ENCODE peak calls at places on chromosome 10, in six cellular contexts. One of them, this sample, is unnamed. For H3K36me3, the result is how much of the 10 kb centered on the place peaks cover.

GRCh38 chr10:128950159-128950956 is 516.7 kb upstream of the MGMT start:
- DNase-seq in CD8-positive, alpha-beta T cell: no peak
- DNase-seq in CD8-positive, alpha-beta memory T cell: no peak
- DNase-seq in iPS DF 6.9: no peak
- DNase-seq in uterus: no peak
- DNase-seq in trophoblast cell: no peak
- DNase-seq in this sample: no peak

GRCh38 chr10:31808258-31809218 is 120.1 kb downstream of the ARHGAP12 start:
- DNase-seq in CD8-positive, alpha-beta T cell: no peak
- DNase-seq in CD8-positive, alpha-beta memory T cell: peak
- DNase-seq in iPS DF 6.9: peak
- DNase-seq in uterus: peak
- DNase-seq in trophoblast cell: no peak
- DNase-seq in this sample: peak

GRCh38 chr10:23079700-23080099 is 15.7 kb upstream of the MSRB2 start:
- DNase-seq in CD8-positive, alpha-beta T cell: no peak
- DNase-seq in CD8-positive, alpha-beta memory T cell: no peak
- DNase-seq in iPS DF 6.9: no peak
- DNase-seq in uterus: no peak
- DNase-seq in trophoblast cell: no peak
- DNase-seq in this sample: no peak

GRCh38 chr10:35614312-35614711 is 9.2 kb downstream of the GJD4 start:
- DNase-seq in CD8-positive, alpha-beta T cell: no peak
- DNase-seq in CD8-positive, alpha-beta memory T cell: no peak
- DNase-seq in iPS DF 6.9: no peak
- DNase-seq in uterus: no peak
- DNase-seq in trophoblast cell: no peak
- DNase-seq in this sample: no peak

GRCh38 chr10:110530131-110530831 is 32.6 kb downstream of the DUSP5 start:
- DNase-seq in CD8-positive, alpha-beta T cell: peak
- DNase-seq in CD8-positive, alpha-beta memory T cell: no peak
- DNase-seq in iPS DF 6.9: no peak
- DNase-seq in uterus: peak
- DNase-seq in trophoblast cell: peak
- DNase-seq in this sample: no peak

GRCh38 chr10:119104653-119105024 is 726 bp downstream of the DENND10 start:
- DNase-seq in CD8-positive, alpha-beta T cell: peak
- DNase-seq in CD8-positive, alpha-beta memory T cell: no peak
- DNase-seq in iPS DF 6.9: no peak
- DNase-seq in uterus: peak
- DNase-seq in trophoblast cell: no peak
- DNase-seq in this sample: no peak

GRCh38 chr10:109647627-109648026 is 275.7 kb downstream of the XPNPEP1 start:
- DNase-seq in CD8-positive, alpha-beta T cell: no peak
- DNase-seq in CD8-positive, alpha-beta memory T cell: no peak
- DNase-seq in iPS DF 6.9: no peak
- DNase-seq in uterus: no peak
- DNase-seq in trophoblast cell: no peak
- DNase-seq in this sample: no peak

GRCh38 chr10:110414563-110415309 is 83.0 kb upstream of the DUSP5 start:
- DNase-seq in CD8-positive, alpha-beta T cell: peak
- DNase-seq in CD8-positive, alpha-beta memory T cell: peak
- DNase-seq in iPS DF 6.9: no peak
- DNase-seq in uterus: no peak
- DNase-seq in trophoblast cell: peak
- DNase-seq in this sample: peak

GRCh38 chr10:96319754-96320514 is 15.7 kb downstream of the DNTT start:
- DNase-seq in CD8-positive, alpha-beta T cell: no peak
- DNase-seq in CD8-positive, alpha-beta memory T cell: no peak
- DNase-seq in iPS DF 6.9: no peak
- DNase-seq in uterus: no peak
- DNase-seq in trophoblast cell: no peak
- DNase-seq in this sample: no peak

GRCh38 chr10:84225424-84226173 is at the start of gene LRIT2:
- DNase-seq in CD8-positive, alpha-beta T cell: no peak
- DNase-seq in CD8-positive, alpha-beta memory T cell: no peak
- DNase-seq in iPS DF 6.9: no peak
- DNase-seq in uterus: no peak
- DNase-seq in trophoblast cell: no peak
- DNase-seq in this sample: no peak

GRCh38 chr10:99443483-99443882 is 13.1 kb upstream of the GOT1 start:
- DNase-seq in CD8-positive, alpha-beta T cell: no peak
- DNase-seq in CD8-positive, alpha-beta memory T cell: no peak
- DNase-seq in iPS DF 6.9: no peak
- DNase-seq in uterus: no peak
- DNase-seq in trophoblast cell: peak
- DNase-seq in this sample: no peak

GRCh38 chr10:95815701-95816100 is 59.7 kb downstream of the ENTPD1 start:
- DNase-seq in CD8-positive, alpha-beta T cell: no peak
- DNase-seq in CD8-positive, alpha-beta memory T cell: no peak
- DNase-seq in iPS DF 6.9: no peak
- DNase-seq in uterus: no peak
- DNase-seq in trophoblast cell: no peak
- DNase-seq in this sample: no peak

GRCh38 chr10:7408003-7408493 is 2.8 kb downstream of the SFMBT2 start:
- DNase-seq in CD8-positive, alpha-beta T cell: peak
- DNase-seq in CD8-positive, alpha-beta memory T cell: peak
- DNase-seq in iPS DF 6.9: no peak
- DNase-seq in uterus: peak
- DNase-seq in trophoblast cell: no peak
- DNase-seq in this sample: peak

GRCh38 chr10:73865459-73866442 is 8.6 kb downstream of the CAMK2G start:
- DNase-seq in CD8-positive, alpha-beta T cell: peak
- DNase-seq in CD8-positive, alpha-beta memory T cell: peak
- DNase-seq in iPS DF 6.9: no peak
- DNase-seq in uterus: no peak
- DNase-seq in trophoblast cell: no peak
- DNase-seq in this sample: peak

GRCh38 chr10:86256690-86257315 is 109.8 kb downstream of the GRID1 start:
- DNase-seq in CD8-positive, alpha-beta T cell: peak
- DNase-seq in CD8-positive, alpha-beta memory T cell: no peak
- DNase-seq in iPS DF 6.9: no peak
- DNase-seq in uterus: no peak
- DNase-seq in trophoblast cell: no peak
- DNase-seq in this sample: no peak

GRCh38 chr10:91907914-91908357 is 1.4 kb downstream of the FGFBP3 start:
- DNase-seq in CD8-positive, alpha-beta T cell: no peak
- DNase-seq in CD8-positive, alpha-beta memory T cell: no peak
- DNase-seq in iPS DF 6.9: no peak
- DNase-seq in uterus: no peak
- DNase-seq in trophoblast cell: no peak
- DNase-seq in this sample: no peak

GRCh38 chr10:100248820-100249219 is 18.6 kb downstream of the CWF19L1 start:
- DNase-seq in CD8-positive, alpha-beta T cell: no peak
- DNase-seq in CD8-positive, alpha-beta memory T cell: no peak
- DNase-seq in iPS DF 6.9: no peak
- DNase-seq in uterus: no peak
- DNase-seq in trophoblast cell: no peak
- DNase-seq in this sample: no peak

GRCh38 chr10:103659674-103660363 is 166.3 kb downstream of the NEURL1 start:
- DNase-seq in CD8-positive, alpha-beta T cell: peak
- DNase-seq in CD8-positive, alpha-beta memory T cell: peak
- DNase-seq in iPS DF 6.9: no peak
- DNase-seq in uterus: peak
- DNase-seq in trophoblast cell: no peak
- DNase-seq in this sample: peak

GRCh38 chr10:59336632-59337031 is 25.7 kb downstream of the FAM13C start:
- DNase-seq in CD8-positive, alpha-beta T cell: no peak
- DNase-seq in CD8-positive, alpha-beta memory T cell: no peak
- DNase-seq in iPS DF 6.9: no peak
- DNase-seq in uterus: no peak
- DNase-seq in trophoblast cell: no peak
- DNase-seq in this sample: no peak

GRCh38 chr10:5584895-5585516 is 60.2 kb downstream of the CALML3 start:
- DNase-seq in CD8-positive, alpha-beta T cell: no peak
- DNase-seq in CD8-positive, alpha-beta memory T cell: no peak
- DNase-seq in iPS DF 6.9: no peak
- DNase-seq in uterus: no peak
- DNase-seq in trophoblast cell: peak
- DNase-seq in this sample: no peak

GRCh38 chr10:123584419-123584775 is 81.8 kb upstream of the GPR26 start:
- DNase-seq in CD8-positive, alpha-beta T cell: no peak
- DNase-seq in CD8-positive, alpha-beta memory T cell: no peak
- DNase-seq in iPS DF 6.9: no peak
- DNase-seq in uterus: no peak
- DNase-seq in trophoblast cell: no peak
- DNase-seq in this sample: no peak

GRCh38 chr10:63539994-63540393 is 18.8 kb downstream of the REEP3 start:
- DNase-seq in CD8-positive, alpha-beta T cell: no peak
- DNase-seq in CD8-positive, alpha-beta memory T cell: no peak
- DNase-seq in iPS DF 6.9: no peak
- DNase-seq in uterus: no peak
- DNase-seq in trophoblast cell: no peak
- DNase-seq in this sample: no peak

GRCh38 chr10:27223964-27224363 is 16.6 kb downstream of the ACBD5 start:
- DNase-seq in CD8-positive, alpha-beta T cell: peak
- DNase-seq in CD8-positive, alpha-beta memory T cell: peak
- DNase-seq in iPS DF 6.9: no peak
- DNase-seq in uterus: no peak
- DNase-seq in trophoblast cell: peak
- DNase-seq in this sample: peak

DNA sequence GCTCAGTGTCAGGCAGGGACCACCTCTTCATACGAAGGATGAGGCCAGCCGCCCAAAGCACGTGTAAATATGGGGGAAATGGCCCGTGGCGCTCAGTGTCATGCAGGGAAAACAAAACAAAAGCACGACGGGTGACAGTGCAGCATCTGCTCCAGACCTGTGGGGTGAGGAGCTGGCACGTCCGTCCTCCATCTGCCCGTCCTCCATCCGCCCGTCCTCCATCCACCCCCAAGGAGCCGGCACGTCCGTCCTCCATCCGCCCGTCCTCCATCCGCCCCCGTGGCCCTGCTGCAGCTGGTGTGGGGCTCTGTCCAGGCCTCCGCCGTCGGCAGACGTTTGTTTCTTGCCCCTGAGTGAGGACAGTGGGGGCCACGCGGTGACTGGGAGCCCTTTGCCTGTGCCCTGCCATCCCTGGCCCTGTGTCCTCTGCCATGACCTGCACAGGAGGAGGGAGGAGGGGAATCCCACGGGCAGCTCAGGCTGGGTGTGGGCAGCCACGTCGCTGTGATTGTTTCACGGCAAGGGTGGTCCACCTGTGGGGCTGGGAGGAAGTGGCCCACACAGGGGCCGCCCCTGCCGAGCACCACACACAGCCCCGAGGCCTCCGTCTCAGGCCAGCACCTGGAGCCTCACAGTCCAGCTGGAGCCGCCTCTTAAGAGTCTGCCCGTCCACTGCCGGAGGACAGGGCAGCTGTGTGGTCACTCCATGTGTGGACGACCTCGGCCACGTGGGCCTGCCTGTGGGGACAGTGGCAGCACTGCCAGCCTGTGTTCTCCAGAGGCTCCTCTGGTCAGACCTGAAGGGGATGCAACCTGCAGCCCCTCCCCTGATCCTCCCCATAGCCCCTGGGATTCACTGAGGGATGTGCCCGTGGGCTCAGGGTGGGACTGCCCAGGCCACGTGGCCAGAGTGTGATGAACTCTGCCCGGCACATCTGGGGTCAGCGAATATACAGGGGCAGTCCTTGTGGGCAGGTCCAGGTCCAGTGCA is 38.2 kb upstream of the DPYSL4 start:
- DNase-seq in CD8-positive, alpha-beta T cell: no peak
- DNase-seq in CD8-positive, alpha-beta memory T cell: no peak
- DNase-seq in iPS DF 6.9: no peak
- DNase-seq in uterus: no peak
- DNase-seq in trophoblast cell: no peak
- DNase-seq in this sample: no peak
- H3K4me3 ChIP-seq in CD8-positive, alpha-beta T cell: no peak
- H3K4me3 ChIP-seq in CD8-positive, alpha-beta memory T cell: no peak
- H3K4me3 ChIP-seq in iPS DF 6.9: no peak
- H3K4me3 ChIP-seq in uterus: no peak
- H3K4me3 ChIP-seq in trophoblast cell: no peak
- H3K4me3 ChIP-seq in this sample: no peak

DNA sequence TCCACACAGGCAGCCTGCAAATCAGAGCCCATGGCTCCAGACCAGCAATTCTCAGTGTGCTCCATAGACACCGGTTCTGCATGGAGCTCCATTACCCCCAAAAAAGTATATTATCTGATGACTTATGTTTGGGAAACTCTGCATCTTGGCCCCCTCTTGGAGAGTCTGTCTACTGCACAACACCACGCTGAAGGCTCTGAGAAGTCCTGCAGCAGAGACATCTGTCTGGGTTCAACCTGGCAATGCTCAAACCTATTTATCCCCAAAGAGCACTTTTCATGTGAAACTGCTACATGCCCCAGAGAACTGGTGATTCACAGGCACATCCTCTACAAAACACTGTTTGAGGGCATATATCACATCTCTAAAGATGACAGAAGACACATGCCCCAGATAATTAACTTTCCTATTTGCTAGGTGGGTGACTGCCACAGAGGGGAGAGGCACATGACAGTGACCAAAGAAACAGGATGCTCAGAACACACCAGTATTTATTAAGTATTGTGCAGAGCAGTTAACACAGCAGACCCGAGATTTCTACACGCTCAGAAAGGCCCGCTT is 83.8 kb downstream of the DLG5 start:
- DNase-seq in CD8-positive, alpha-beta T cell: no peak
- DNase-seq in CD8-positive, alpha-beta memory T cell: no peak
- DNase-seq in iPS DF 6.9: no peak
- DNase-seq in uterus: no peak
- DNase-seq in trophoblast cell: no peak
- DNase-seq in this sample: no peak
- H3K36me3 ChIP-seq in CD8-positive, alpha-beta T cell: under half
- H3K36me3 ChIP-seq in CD8-positive, alpha-beta memory T cell: under half
- H3K36me3 ChIP-seq in iPS DF 6.9: under half
- H3K36me3 ChIP-seq in uterus: under half
- H3K36me3 ChIP-seq in trophoblast cell: under half
- H3K36me3 ChIP-seq in this sample: under half

DNA sequence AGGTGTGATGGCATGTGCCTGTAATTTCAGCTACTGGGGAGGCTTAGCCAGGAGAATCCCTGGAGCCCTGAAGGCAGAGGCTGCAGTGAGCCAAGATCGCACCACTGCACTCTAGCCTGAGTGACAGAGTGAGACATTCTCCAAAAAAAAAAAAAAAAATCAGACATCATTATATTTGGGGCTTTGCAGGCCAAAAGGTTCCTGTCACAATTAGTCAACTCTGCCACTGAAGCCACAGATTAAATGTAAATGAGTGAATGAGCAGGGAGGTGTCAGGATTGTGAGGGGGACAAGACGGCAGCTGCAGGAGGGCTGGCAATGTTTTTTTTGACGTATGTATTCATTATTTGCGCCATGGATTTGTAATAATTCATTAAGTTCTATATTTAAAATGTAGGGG is 3.3 kb downstream of the ZNF33B start:
- DNase-seq in CD8-positive, alpha-beta T cell: no peak
- DNase-seq in CD8-positive, alpha-beta memory T cell: no peak
- DNase-seq in iPS DF 6.9: no peak
- DNase-seq in uterus: no peak
- DNase-seq in trophoblast cell: no peak
- DNase-seq in this sample: no peak
- H3K4me3 ChIP-seq in CD8-positive, alpha-beta T cell: no peak
- H3K4me3 ChIP-seq in CD8-positive, alpha-beta memory T cell: no peak
- H3K4me3 ChIP-seq in iPS DF 6.9: no peak
- H3K4me3 ChIP-seq in uterus: no peak
- H3K4me3 ChIP-seq in trophoblast cell: no peak
- H3K4me3 ChIP-seq in this sample: no peak

DNA sequence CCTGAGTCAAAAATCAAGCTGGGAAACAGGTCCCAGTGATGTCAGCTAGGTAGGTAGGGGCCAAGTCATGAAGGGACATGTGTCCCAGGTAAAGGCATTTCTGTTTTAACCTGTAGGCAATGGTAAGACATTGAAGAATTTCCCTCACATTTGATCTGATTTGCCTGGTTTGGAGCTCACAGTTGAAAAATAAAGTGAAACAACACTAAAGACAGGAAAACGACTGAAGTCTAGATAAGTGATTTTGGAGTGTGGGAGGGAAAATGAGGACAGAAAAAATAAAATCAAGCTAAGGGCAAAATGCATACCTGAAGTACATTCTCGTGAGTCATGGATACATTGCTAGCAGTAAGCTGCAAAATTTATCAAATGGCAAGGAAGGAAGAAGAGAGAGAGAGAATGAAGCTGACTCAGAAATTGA is 169.9 kb downstream of the SKIDA1 start:
- DNase-seq in CD8-positive, alpha-beta T cell: no peak
- DNase-seq in CD8-positive, alpha-beta memory T cell: no peak
- DNase-seq in iPS DF 6.9: no peak
- DNase-seq in uterus: no peak
- DNase-seq in trophoblast cell: peak
- DNase-seq in this sample: no peak
- H3K36me3 ChIP-seq in CD8-positive, alpha-beta T cell: under half
- H3K36me3 ChIP-seq in CD8-positive, alpha-beta memory T cell: under half
- H3K36me3 ChIP-seq in iPS DF 6.9: under half
- H3K36me3 ChIP-seq in uterus: under half
- H3K36me3 ChIP-seq in trophoblast cell: under half
- H3K36me3 ChIP-seq in this sample: under half